ENCODE peak calls at places on chromosomes 7 and 10, in six cellular contexts. M is fibroblast of lung, H is DND-41, F is A673, N is neural progenitor cell, A is hepatocyte. K is an unnamed sample.

GRCh38 chr10:43963793-43964425 is 315.2 kb upstream of the ZNF32 start:
- DNase-seq in H (no peak), F (no peak), A (no peak), N (no peak), M (no peak), K (no peak)

GRCh38 chr10:119654540-119654939 is 3.4 kb downstream of the BAG3 start:
- DNase-seq in H (no peak), F (peak; percentile 43), A (no peak), M (no peak), N (no peak), K (no peak)

GRCh38 chr7:151141855-151142685 is 25.4 kb downstream of the GBX1 start:
- DNase-seq in A (no peak), M (no peak), H (no peak), F (no peak), N (no peak), K (no peak)

GRCh38 chr10:100819424-100819823 is 74.0 kb downstream of the PAX2 start:
- DNase-seq in F (no peak), H (no peak), M (no peak), N (no peak), A (no peak), K (no peak)

GRCh38 chr7:30525409-30525808 is 20.8 kb upstream of the GGCT start:
- DNase-seq in F (no peak), A (peak; percentile 41), M (no peak), H (no peak), N (no peak), K (no peak)

GRCh38 chr7:50141854-50142253 is 48.8 kb upstream of the ZPBP start:
- DNase-seq in M (no peak), A (no peak), H (no peak), N (no peak), F (peak; percentile 24), K (no peak)

GRCh38 chr10:7406712-7407333 is 4.0 kb downstream of the SFMBT2 start:
- DNase-seq in A (peak; percentile 32), F (no peak), H (peak; percentile 36), N (peak; percentile 23), M (peak; percentile 15), K (no peak)

GRCh38 chr10:78924319-78925003 is 144.3 kb upstream of the ZMIZ1 start:
- DNase-seq in F (no peak), A (no peak), H (no peak), N (peak; percentile 53), M (no peak), K (no peak)

GRCh38 chr7:85114342-85114741 is 72.5 kb downstream of the SEMA3D start:
- DNase-seq in M (no peak), A (peak; percentile 19), N (no peak), H (no peak), F (no peak), K (no peak)

GRCh38 chr10:8063128-8063908 is 8.8 kb downstream of the GATA3 start:
- DNase-seq in A (no peak), M (no peak), H (no peak), F (no peak), N (peak; percentile 66), K (no peak)

GRCh38 chr7:50539725-50540124 is 25.5 kb downstream of the DDC start:
- DNase-seq in A (peak; percentile 2), F (no peak), N (no peak), M (no peak), H (no peak), K (no peak)

GRCh38 chr10:5890519-5890878 is 456 bp downstream of the FBH1 start:
- DNase-seq in F (peak; percentile 5), A (peak; percentile 48), M (peak; percentile 18), N (peak; percentile 45), H (peak; percentile 38), K (no peak)

GRCh38 chr10:287814-288213 is 152.6 kb downstream of the ZMYND11 start:
- DNase-seq in F (peak; percentile 16), N (peak; percentile 28), H (no peak), A (no peak), M (no peak), K (no peak)

GRCh38 chr10:25294032-25294926 is 119.5 kb downstream of the GPR158 start:
- DNase-seq in H (no peak), A (peak; percentile 24), M (no peak), F (no peak), N (no peak), K (no peak)

DNA sequence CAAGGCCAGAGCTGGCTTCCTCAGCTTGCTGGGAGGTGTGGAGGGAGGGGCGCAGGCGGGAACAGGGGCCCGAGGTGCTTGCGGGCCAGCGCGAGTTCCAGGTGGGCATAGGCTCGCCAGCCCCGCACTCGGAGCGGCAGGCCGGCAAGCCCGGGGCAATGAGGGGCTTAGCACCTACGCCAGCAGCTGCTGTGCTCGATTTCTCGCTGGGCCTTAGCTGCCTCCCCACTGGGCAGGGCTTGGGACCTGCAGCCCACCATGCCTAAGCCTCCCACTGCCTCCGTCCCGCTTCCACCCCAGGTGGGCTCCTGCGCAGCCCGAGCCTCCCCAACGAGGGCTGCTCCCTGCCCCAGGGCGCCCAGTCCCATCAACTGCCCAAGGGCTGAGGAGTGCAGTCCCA is 25.9 kb upstream of the MAT1A start:
- DNase-seq in A (no peak), N (no peak), F (no peak), H (no peak), M (no peak), K (no peak)
- TF ChIP-seq EZH2 in A (no peak), N (no peak), F (no peak), H (no peak), M (no peak), K (no peak)

DNA sequence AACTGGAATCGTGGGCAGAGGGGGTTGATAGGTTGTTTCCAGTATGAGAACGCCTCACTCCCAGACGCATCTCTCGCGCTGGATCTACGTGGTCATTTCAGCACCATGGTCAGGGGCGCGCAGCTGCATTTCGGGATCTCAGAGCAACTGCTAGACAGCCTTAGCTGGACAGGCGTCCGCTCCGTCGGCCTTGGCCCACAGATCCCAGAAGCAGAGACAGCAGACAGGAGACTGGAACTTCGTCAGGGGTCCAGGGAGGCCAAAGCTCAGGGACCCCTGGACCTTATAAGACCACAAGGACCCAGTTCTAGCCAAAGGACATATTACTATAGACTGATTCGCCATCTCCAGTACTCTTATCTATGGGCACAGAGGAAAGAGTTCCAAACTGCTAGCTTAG is 5.3 kb downstream of the NEUROG3 start:
- DNase-seq in M (peak; percentile 63), A (peak; percentile 86), N (peak; percentile 92), F (peak; percentile 58), H (peak; percentile 32), K (no peak)
- TF ChIP-seq EZH2 in M (no peak), A (no peak), N (peak; percentile 63), F (no peak), H (no peak), K (no peak)

DNA sequence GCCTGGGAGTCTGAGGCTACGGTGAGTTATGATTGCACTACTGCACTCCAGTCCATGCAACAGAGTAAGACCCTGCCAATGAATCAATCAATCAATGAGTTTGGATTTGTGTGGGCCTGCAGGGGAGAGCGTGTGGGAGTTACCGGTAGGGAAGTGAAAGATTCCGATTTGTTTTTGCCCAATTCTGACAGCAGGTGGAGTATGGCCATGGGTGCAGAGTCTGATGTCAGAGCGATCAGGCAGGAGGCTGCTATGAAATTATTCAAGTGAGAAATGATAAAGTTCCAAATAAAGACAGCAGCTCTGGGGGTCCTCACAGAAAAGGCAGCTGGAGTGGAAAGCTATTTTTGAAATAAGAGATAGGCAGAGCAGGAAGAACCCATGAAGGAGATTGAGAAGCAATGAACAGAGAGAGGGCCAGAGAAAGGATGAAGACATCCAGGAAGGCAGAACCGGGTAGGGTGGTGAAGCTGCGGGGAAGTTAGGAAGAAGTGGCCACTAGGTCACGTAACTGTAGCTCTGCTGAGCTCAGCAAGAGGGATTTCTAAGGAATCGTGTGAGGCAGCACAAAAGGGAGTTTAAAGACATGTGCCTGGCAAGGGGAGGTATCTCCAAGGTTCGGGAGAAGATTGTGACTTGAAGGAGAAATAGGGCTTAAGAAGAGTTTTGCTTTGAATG is 93.7 kb upstream of the NMT2 start:
- DNase-seq in M (peak; percentile 52), A (peak; percentile 18), F (peak; percentile 28), H (no peak), N (no peak), K (no peak)
- TF ChIP-seq EZH2 in M (no peak), A (no peak), F (no peak), H (no peak), N (no peak), K (no peak)

DNA sequence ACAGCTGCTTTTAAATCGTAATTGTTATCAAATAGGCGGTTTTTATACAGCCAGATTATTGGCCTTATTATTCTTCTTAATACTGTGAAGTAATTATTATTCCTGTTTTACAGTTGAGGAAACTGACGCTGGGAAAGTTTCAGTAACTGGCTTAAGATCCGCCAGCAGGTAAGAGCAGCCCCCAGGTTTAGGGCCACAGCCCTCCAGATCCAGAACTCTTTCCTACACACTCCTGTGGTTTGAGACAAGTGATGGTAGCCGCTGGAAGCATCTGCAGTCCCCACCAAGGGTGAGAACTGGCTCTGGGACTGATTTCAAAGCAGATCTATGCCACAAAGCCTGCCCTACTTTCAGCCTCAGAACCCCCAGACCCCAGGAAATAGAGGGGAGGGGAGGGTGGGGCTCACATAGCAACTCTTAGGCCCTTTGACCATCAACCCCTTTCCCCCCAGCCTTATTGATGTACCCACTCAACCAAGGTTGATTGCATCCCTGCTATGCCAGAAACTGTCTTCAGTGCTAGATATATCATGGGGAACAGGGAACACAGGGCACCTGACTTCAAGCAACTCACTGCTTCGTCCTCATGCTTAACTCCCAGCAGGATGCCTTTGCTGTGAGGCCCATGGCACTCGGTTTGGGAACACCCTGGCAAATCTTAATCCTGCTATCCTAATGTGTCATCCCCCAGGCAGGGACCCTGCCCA is 2.9 kb upstream of the UNC5B start:
- DNase-seq in N (no peak), F (no peak), H (no peak), M (no peak), A (no peak), K (no peak)
- TF ChIP-seq EZH2 in N (peak; percentile 15), F (no peak), H (no peak), M (no peak), A (no peak), K (no peak)

GRCh38 chr10:15620304-15620703 is 99.4 kb downstream of the ITGA8 start:
- DNase-seq in F (no peak), H (no peak), N (no peak), M (no peak), A (no peak), K (no peak)
- TF ChIP-seq EZH2 in F (no peak), H (no peak), N (no peak), M (no peak), A (no peak), K (no peak)

DNA sequence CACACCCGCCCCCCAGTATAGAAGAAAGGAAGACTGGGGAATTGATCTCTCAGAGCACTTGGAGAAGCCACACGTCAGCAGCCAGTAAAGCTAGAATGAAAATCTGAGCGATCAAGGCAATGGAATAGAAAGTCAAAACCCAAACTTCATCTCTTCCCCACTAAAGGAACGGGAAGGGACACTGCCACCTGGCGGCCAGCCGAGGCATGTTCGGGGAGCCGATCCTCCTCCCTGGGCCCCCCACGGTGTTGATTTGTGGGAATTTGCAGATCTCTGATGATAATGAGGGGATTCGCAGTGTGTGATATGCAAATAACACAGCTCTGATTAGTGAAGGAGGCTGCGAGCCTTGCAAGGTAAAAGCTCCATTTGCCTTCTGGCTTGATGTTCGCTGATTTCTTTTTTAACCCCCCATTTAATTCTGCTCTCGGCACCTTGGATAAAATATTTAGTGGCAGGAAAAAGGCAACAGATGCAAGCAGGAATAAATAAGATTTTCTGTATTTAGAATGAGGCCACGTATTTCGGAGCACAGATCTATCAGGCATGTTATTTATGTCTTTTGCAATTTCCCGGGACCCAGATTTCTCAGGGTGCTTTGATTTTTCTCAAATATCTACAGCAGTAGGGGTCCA is 258.6 kb downstream of the PAXIP1 start:
- DNase-seq in N (peak; percentile 85), A (peak; percentile 51), H (peak; percentile 54), F (peak; percentile 64), M (no peak), K (no peak)
- TF ChIP-seq EZH2 in N (no peak), A (no peak), H (no peak), F (no peak), M (no peak), K (no peak)

K was measured in SK-N-MC.